ENCODE peak calls at places on chromosomes 16 and 17, in five cellular contexts. U is putamen; T is CD8-positive, alpha-beta memory T cell; O is neural progenitor cell; W is OCI-LY7. F is an unnamed sample.

GRCh38 chr16:67013238-67013822 is 15.6 kb upstream of the CBFB start:
- DNase-seq in O (no peak), W (no peak), U (no peak), T (no peak), F (no peak)

GRCh38 chr16:89052824-89053724 is 40.6 kb upstream of the ACSF3 start:
- DNase-seq in W (no peak), T (no peak), U (peak), O (no peak), F (peak)

GRCh38 chr16:2919511-2920255 is 8.0 kb downstream of the FLYWCH1 start:
- DNase-seq in W (peak), T (peak), U (peak), O (peak), F (peak)

GRCh38 chr16:84720180-84720579 is 20.4 kb downstream of the USP10 start:
- DNase-seq in W (no peak), O (no peak), T (no peak), U (no peak), F (no peak)

GRCh38 chr17:33234233-33234632 is 58.9 kb downstream of the ASIC2 start:
- DNase-seq in W (no peak), T (no peak), O (no peak), U (no peak), F (no peak)

GRCh38 chr17:7858487-7858832 is 657 bp downstream of the CYB5D1 start:
- DNase-seq in O (peak), W (peak), U (no peak), T (peak), F (peak)

GRCh38 chr17:32386844-32387243 is 36.9 kb downstream of the ZNF207 start:
- DNase-seq in T (no peak), O (no peak), U (no peak), W (no peak), F (no peak)

GRCh38 chr16:68116256-68116853 is 31.2 kb downstream of the NFATC3 start:
- DNase-seq in T (no peak), W (peak), O (no peak), U (no peak), F (peak)

GRCh38 chr16:47664653-47665325 is 203.7 kb downstream of the PHKB start:
- DNase-seq in O (no peak), T (no peak), W (no peak), U (no peak), F (no peak)

GRCh38 chr16:66538910-66539309 is 11.0 kb downstream of the TK2 start:
- DNase-seq in U (no peak), O (no peak), T (no peak), W (no peak), F (no peak)

GRCh38 chr16:11452298-11452697 is 107.0 kb downstream of the RMI2 start:
- DNase-seq in W (no peak), U (no peak), T (no peak), O (no peak), F (no peak)

GRCh38 chr17:50423553-50424159 is 2.4 kb upstream of the ACSF2 start:
- DNase-seq in O (no peak), W (peak), U (no peak), T (no peak), F (peak)

GRCh38 chr16:54422569-54422978 is 136.0 kb upstream of the IRX3 start:
- DNase-seq in W (no peak), U (no peak), T (no peak), O (no peak), F (no peak)

GRCh38 chr17:32445075-32445427 is 741 bp downstream of the PSMD11 start:
- DNase-seq in T (no peak), U (peak), O (peak), W (no peak), F (peak)

GRCh38 chr17:61369751-61370150 is 29.9 kb upstream of the TBX2 start:
- DNase-seq in T (no peak), U (no peak), W (no peak), O (no peak), F (no peak)

GRCh38 chr16:19874816-19875546 is 9.7 kb downstream of the GPRC5B start:
- DNase-seq in W (no peak), T (no peak), O (no peak), U (no peak), F (no peak)

F was measured in SK-MEL-5.